ENCODE peak calls at places on chromosome X, in five cellular contexts. G is BJ, E is T47D, P is NCI-H748 treated with DMSO at 0.1 percent for 48 hours, H is neuronal stem cell. T is an unnamed sample.

GRCh38 chrX:15672886-15673285 is 8.3 kb upstream of the CLTRN start:
- DNase-seq in G (no peak), E (peak), P (no peak), H (no peak), T (no peak)

GRCh38 chrX:41085883-41086626 is 810 bp downstream of the USP9X start:
- DNase-seq in G (no peak), E (peak), P (no peak), H (no peak), T (peak)

GRCh38 chrX:118679290-118679689 is 48.1 kb upstream of the IL13RA1 start:
- DNase-seq in G (no peak), E (no peak), P (no peak), H (no peak), T (no peak)

GRCh38 chrX:8743126-8743732 is 11.3 kb upstream of the ANOS1 start:
- DNase-seq in G (no peak), E (peak), P (no peak), H (no peak), T (no peak)

GRCh38 chrX:39969099-39969825 is 128.5 kb downstream of the BCOR start:
- DNase-seq in G (no peak), E (no peak), P (peak), H (no peak), T (peak)

GRCh38 chrX:75365243-75365975 is 91.5 kb downstream of the UPRT start:
- DNase-seq in G (no peak), E (no peak), P (no peak), H (no peak), T (no peak)

GRCh38 chrX:64867217-64867616 is 109.0 kb downstream of the ZC4H2 start:
- DNase-seq in G (no peak), E (no peak), P (no peak), H (no peak), T (no peak)

GRCh38 chrX:148416931-148417330 is 83.5 kb upstream of the AFF2 start:
- DNase-seq in G (no peak), E (no peak), P (no peak), H (no peak), T (no peak)

GRCh38 chrX:7925867-7926472 is 1.2 kb downstream of the PNPLA4 start:
- DNase-seq in G (peak), E (peak), P (peak), H (peak), T (peak)

GRCh38 chrX:1657367-1658082 is 42.7 kb downstream of the ASMT start:
- DNase-seq in G (peak), E (peak), P (no peak), H (no peak), T (peak)

GRCh38 chrX:148298737-148299136 is 201.7 kb upstream of the AFF2 start:
- DNase-seq in G (no peak), E (no peak), P (no peak), H (no peak), T (no peak)

GRCh38 chrX:67872958-67873357 is 329.1 kb downstream of the AR start:
- DNase-seq in G (no peak), E (no peak), P (no peak), H (no peak), T (no peak)

GRCh38 chrX:11481035-11481434 is 184.7 kb downstream of the ARHGAP6 start:
- DNase-seq in G (no peak), E (no peak), P (no peak), H (no peak), T (no peak)

GRCh38 chrX:6941041-6941440 is 206.5 kb upstream of the STS start:
- DNase-seq in G (peak), E (no peak), P (no peak), H (no peak), T (no peak)

GRCh38 chrX:572490-573124 is 58.0 kb upstream of the SHOX start:
- DNase-seq in G (no peak), E (no peak), P (no peak), H (no peak), T (no peak)

GRCh38 chrX:136880003-136880451 is 498 bp downstream of the RBMX start:
- DNase-seq in G (no peak), E (peak), P (peak), H (no peak), T (no peak)

GRCh38 chrX:15943393-15943792 is 88.8 kb upstream of the AP1S2 start:
- DNase-seq in G (no peak), E (no peak), P (no peak), H (no peak), T (no peak)

GRCh38 chrX:83508006-83508405 is at the start of gene POU3F4:
- DNase-seq in G (no peak), E (no peak), P (peak), H (no peak), T (no peak)

GRCh38 chrX:154298312-154298711 is 2.7 kb downstream of the TKTL1 start:
- DNase-seq in G (no peak), E (no peak), P (no peak), H (no peak), T (peak)

GRCh38 chrX:129663171-129663570 is 8.4 kb upstream of the APLN start:
- DNase-seq in G (no peak), E (no peak), P (no peak), H (no peak), T (no peak)

GRCh38 chrX:13223868-13224555 is 95.8 kb downstream of the ATXN3L start:
- DNase-seq in G (peak), E (peak), P (peak), H (no peak), T (peak)

GRCh38 chrX:77003956-77004355 is 443.2 kb upstream of the FGF16 start:
- DNase-seq in G (no peak), E (no peak), P (no peak), H (no peak), T (no peak)

GRCh38 chrX:150897371-150898319 is 823 bp downstream of the CD99L2 start:
- DNase-seq in G (no peak), E (peak), P (peak), H (no peak), T (peak)

GRCh38 chrX:64394874-64395567 is at the start of gene MTMR8:
- DNase-seq in G (no peak), E (peak), P (peak), H (peak), T (no peak)

T was measured in DMS79 treated with DMSO at 0.1 percent for 48 hours.